ENCODE peak calls at places on chromosomes 16 and 17, in six cellular contexts. J is HFF-Myc, Y is left ventricle myocardium inferior, A is aorta, N is M059J, P is iPS-NIHi11. D is an unnamed sample.

GRCh38 chr17:40443196-40443987 is at the start of gene IGFBP4:
- DNase-seq in J (no peak), N (peak), P (peak), A (peak), Y (peak), D (no peak)

GRCh38 chr17:63390090-63390489 is 56.0 kb downstream of the CYB561 start:
- DNase-seq in J (no peak), A (no peak), Y (no peak), N (no peak), P (no peak), D (no peak)

GRCh38 chr16:21256636-21257035 is 21.5 kb downstream of the CRYM start:
- DNase-seq in Y (no peak), P (no peak), N (no peak), J (no peak), A (no peak), D (no peak)

GRCh38 chr16:1333149-1333812 is at the start of gene BAIAP3:
- DNase-seq in Y (peak), J (no peak), A (no peak), N (no peak), P (peak), D (no peak)

GRCh38 chr16:16150117-16150877 is 73.0 kb downstream of the ABCC6 start:
- DNase-seq in P (peak), J (peak), N (peak), A (peak), Y (peak), D (peak)

GRCh38 chr17:74981979-74982662 is 5.3 kb upstream of the CDR2L start:
- DNase-seq in A (peak), Y (peak), P (peak), N (peak), J (no peak), D (no peak)

GRCh38 chr16:58563235-58563634 is 47.9 kb downstream of the SETD6 start:
- DNase-seq in Y (no peak), A (no peak), N (peak), J (peak), P (no peak), D (peak)

GRCh38 chr17:65198653-65199382 is 61.6 kb downstream of the RGS9 start:
- DNase-seq in N (peak), P (peak), A (no peak), Y (no peak), J (no peak), D (no peak)

GRCh38 chr16:79077391-79077790 is 523.1 kb downstream of the MAF start:
- DNase-seq in N (no peak), A (no peak), Y (no peak), J (no peak), P (no peak), D (no peak)

GRCh38 chr17:70772761-70773160 is 603.4 kb downstream of the KCNJ2 start:
- DNase-seq in N (no peak), J (no peak), Y (no peak), P (no peak), A (no peak), D (no peak)

GRCh38 chr16:23578096-23578830 is 17.9 kb downstream of the NDUFAB1 start:
- DNase-seq in N (no peak), P (no peak), J (no peak), A (no peak), Y (no peak), D (no peak)